ENCODE peak calls at places on chromosomes 5 and 9, in nine cellular contexts. Z is KBM-7; M is neural crest cell; E is activated CD8-positive, alpha-beta memory T cell treated with anti-CD3 and anti-CD28 coated beads for 48 hours; J is amniotic stem cell; Y is COR-L47; U is Calu3; I is GM23248; K is GM12891. L is an unnamed sample.
A peak's percentile ranks its signal among the peaks of the same experiment; 100 is the strongest.

GRCh38 chr9:16866542-16866941 is 3.9 kb downstream of the BNC2 start:
- DNase-seq in Z (no peak), M (no peak), E (no peak), J (no peak), Y (no peak), U (no peak), I (peak; percentile 39), K (no peak), L (peak; percentile 12)

GRCh38 chr5:133892774-133893173 is 75.7 kb downstream of the C5orf15 start:
- DNase-seq in Z (no peak), M (no peak), E (no peak), J (no peak), Y (no peak), U (no peak), I (no peak), K (no peak), L (no peak)

GRCh38 chr9:99489043-99489378 is 266.9 kb downstream of the SEC61B start:
- DNase-seq in Z (no peak), M (no peak), E (no peak), J (peak; percentile 40), Y (no peak), U (no peak), I (peak; percentile 83), K (no peak), L (peak; percentile 75)

GRCh38 chr9:4238522-4238921 is 61.3 kb downstream of the GLIS3 start:
- DNase-seq in Z (no peak), M (no peak), E (no peak), J (no peak), Y (no peak), U (no peak), I (peak; percentile 87), K (no peak), L (peak; percentile 87)

GRCh38 chr5:148084269-148084668 is 20.5 kb downstream of the SPINK5 start:
- DNase-seq in Z (no peak), M (no peak), E (no peak), J (no peak), Y (no peak), U (no peak), I (no peak), K (no peak), L (no peak)

GRCh38 chr5:81183811-81184748 is 49.0 kb upstream of the CKMT2 start:
- DNase-seq in Z (no peak), M (no peak), E (no peak), J (no peak), Y (no peak), U (no peak), I (no peak), K (no peak), L (no peak)

GRCh38 chr9:117744856-117745389 is 40.7 kb downstream of the TLR4 start:
- DNase-seq in Z (no peak), M (no peak), E (no peak), J (no peak), Y (no peak), U (no peak), I (peak; percentile 47), K (no peak), L (peak; percentile 15)

GRCh38 chr5:9194509-9194908 is 351.4 kb downstream of the SEMA5A start:
- DNase-seq in Z (no peak), M (no peak), E (no peak), J (peak; percentile 40), Y (no peak), U (no peak), I (peak; percentile 88), K (no peak), L (peak; percentile 74)

GRCh38 chr9:98345011-98345410 is 89.6 kb upstream of the TBC1D2 start:
- DNase-seq in Z (no peak), M (no peak), E (no peak), J (no peak), Y (no peak), U (no peak), I (no peak), K (no peak), L (no peak)